ENCODE peak calls at places on chromosomes 2 and 18, in seven cellular contexts. X is EL; A is neural progenitor cell; C is activated gamma-delta T cell treated with anti-CD3 and anti-CD28 coated beads, Interleukin-2, amount 50 U/mL, for 16 hours; J is mesendoderm; Z is HS-27A; P is kidney glomerular epithelial cell. V is an unnamed sample.

GRCh38 chr2:38505779-38506178 is 96.9 kb downstream of the HNRNPLL start:
- DNase-seq in X (peak), A (no peak), C (no peak), J (peak), Z (no peak), P (peak), V (no peak)

GRCh38 chr2:145136702-145137101 is 616.8 kb upstream of the ZEB2 start:
- DNase-seq in X (no peak), A (no peak), C (no peak), J (no peak), Z (no peak), P (no peak), V (no peak)

GRCh38 chr18:13451661-13452447 is 233.3 kb downstream of the LDLRAD4 start:
- DNase-seq in X (no peak), A (peak), C (no peak), J (peak), Z (no peak), P (no peak), V (no peak)

GRCh38 chr2:134365356-134365755 is 111.5 kb downstream of the MGAT5 start:
- DNase-seq in X (peak), A (peak), C (no peak), J (peak), Z (no peak), P (no peak), V (no peak)

GRCh38 chr2:190762569-190762968 is 113.7 kb downstream of the NAB1 start:
- DNase-seq in X (no peak), A (no peak), C (no peak), J (no peak), Z (no peak), P (no peak), V (no peak)

GRCh38 chr18:31098878-31099277 is 3.3 kb downstream of the DSC2 start:
- DNase-seq in X (no peak), A (no peak), C (no peak), J (no peak), Z (no peak), P (no peak), V (no peak)

GRCh38 chr2:110116033-110116710 is 550 bp upstream of the MALL start:
- DNase-seq in X (peak), A (peak), C (no peak), J (peak), Z (no peak), P (peak), V (peak)

GRCh38 chr18:31574359-31574758 is 17.3 kb upstream of the TTR start:
- DNase-seq in X (no peak), A (no peak), C (no peak), J (no peak), Z (no peak), P (no peak), V (no peak)

GRCh38 chr2:214713080-214713830 is 96.2 kb downstream of the BARD1 start:
- DNase-seq in X (no peak), A (no peak), C (no peak), J (no peak), Z (no peak), P (peak), V (no peak)

GRCh38 chr2:96679843-96680242 is 37.3 kb downstream of the FER1L5 start:
- DNase-seq in X (no peak), A (no peak), C (no peak), J (no peak), Z (no peak), P (no peak), V (no peak)

GRCh38 chr2:20992201-20992711 is 51.6 kb downstream of the APOB start:
- DNase-seq in X (peak), A (no peak), C (no peak), J (peak), Z (peak), P (no peak), V (peak)

GRCh38 chr2:219398721-219399333 is 11.1 kb upstream of the DNPEP start:
- DNase-seq in X (no peak), A (no peak), C (no peak), J (no peak), Z (no peak), P (no peak), V (no peak)

GRCh38 chr2:118667366-118667765 is 180.1 kb downstream of the EN1 start:
- DNase-seq in X (peak), A (no peak), C (no peak), J (no peak), Z (no peak), P (no peak), V (no peak)

GRCh38 chr2:24702800-24703199 is 90.4 kb downstream of the PTRHD1 start:
- DNase-seq in X (peak), A (no peak), C (no peak), J (peak), Z (peak), P (peak), V (no peak)

GRCh38 chr2:217277646-217278048 is 417.8 kb upstream of the TNP1 start:
- DNase-seq in X (peak), A (no peak), C (no peak), J (no peak), Z (peak), P (no peak), V (no peak)

GRCh38 chr2:45224321-45224995 is 215.2 kb upstream of the SIX2 start:
- DNase-seq in X (no peak), A (no peak), C (no peak), J (no peak), Z (no peak), P (no peak), V (peak)

GRCh38 chr2:109422758-109423500 is 190.8 kb downstream of the SEPTIN10 start:
- DNase-seq in X (no peak), A (no peak), C (no peak), J (no peak), Z (no peak), P (no peak), V (no peak)

GRCh38 chr2:148300534-148300933 is 279.6 kb downstream of the MBD5 start:
- DNase-seq in X (peak), A (no peak), C (no peak), J (no peak), Z (no peak), P (no peak), V (no peak)

GRCh38 chr2:229206548-229206947 is 64.5 kb downstream of the PID1 start:
- DNase-seq in X (no peak), A (no peak), C (no peak), J (no peak), Z (no peak), P (no peak), V (peak)

GRCh38 chr2:111617804-111618576 is 266.0 kb downstream of the ANAPC1 start:
- DNase-seq in X (peak), A (no peak), C (no peak), J (no peak), Z (peak), P (no peak), V (peak)

GRCh38 chr18:10306779-10307178 is 147.7 kb upstream of the APCDD1 start:
- DNase-seq in X (no peak), A (no peak), C (no peak), J (no peak), Z (no peak), P (no peak), V (no peak)

GRCh38 chr2:138763971-138764370 is 16.2 kb downstream of the NXPH2 start:
- DNase-seq in X (no peak), A (no peak), C (no peak), J (no peak), Z (no peak), P (no peak), V (no peak)

V was measured in retina.